ENCODE peak calls at places on chromosomes 5 and 9, in four cellular contexts. C is IMR-90, P is mesendoderm, N is H1. S is an unnamed sample.
A peak's percentile ranks its signal among the peaks of the same experiment; 100 is the strongest.

GRCh38 chr5:35902032-35902681 is 36.3 kb downstream of the CAPSL start:
- DNase-seq in C (peak; percentile 62), P (no peak), N (no peak), S (no peak)

GRCh38 chr9:111527347-111527746 is 2.4 kb downstream of the ZNF483 start:
- DNase-seq in N (no peak), C (no peak), P (no peak), S (no peak)

GRCh38 chr5:132250547-132250946 is 6.9 kb upstream of the PDLIM4 start:
- DNase-seq in C (no peak), N (no peak), P (no peak), S (no peak)

GRCh38 chr9:4666042-4666699 is at the start of gene SPATA6L:
- DNase-seq in P (peak; percentile 51), N (peak; percentile 52), C (peak; percentile 45), S (peak; percentile 29)

GRCh38 chr5:123549256-123549904 is 37.4 kb downstream of the CSNK1G3 start:
- DNase-seq in P (no peak), N (no peak), C (no peak), S (no peak)

GRCh38 chr9:17578911-17579793 is at the start of gene SH3GL2:
- DNase-seq in C (peak; percentile 4), P (peak; percentile 82), N (peak; percentile 92), S (peak; percentile 94)

GRCh38 chr5:111679611-111680010 is 77.4 kb downstream of the NREP start:
- DNase-seq in C (no peak), P (no peak), N (no peak), S (no peak)

GRCh38 chr9:69392826-69393225 is 67.8 kb downstream of the ENTREP1 start:
- DNase-seq in N (no peak), C (no peak), P (no peak), S (no peak)

GRCh38 chr5:73153513-73153912 is 19.5 kb upstream of the TMEM174 start:
- DNase-seq in N (no peak), C (no peak), P (no peak), S (no peak)

GRCh38 chr5:61232490-61232889 is 70.2 kb upstream of the SMIM15 start:
- DNase-seq in P (no peak), C (no peak), N (no peak), S (no peak)

DNA sequence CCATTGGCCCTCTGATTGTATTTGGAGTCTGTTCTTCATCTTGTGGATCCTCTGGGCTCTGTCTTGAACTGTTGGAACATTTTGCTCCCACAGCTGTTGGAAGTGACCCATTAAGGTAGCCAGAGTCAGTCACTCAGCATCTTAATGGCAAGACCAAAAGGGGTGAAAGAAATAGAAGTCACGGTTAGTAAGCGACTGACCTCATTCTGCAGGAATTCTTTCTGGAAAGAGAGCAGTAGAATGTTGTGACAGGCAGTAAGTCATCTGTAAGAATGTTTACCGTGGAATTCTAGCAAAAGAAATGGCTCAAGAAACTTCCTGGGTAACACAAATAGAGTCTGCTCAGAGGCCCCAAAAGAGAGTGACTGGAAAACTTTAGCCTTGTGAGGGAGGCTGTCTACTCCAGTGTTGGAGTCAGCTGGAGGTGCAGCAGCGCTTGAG is 28.6 kb upstream of the TNC start:
- DNase-seq in P (peak; percentile 93), N (no peak), C (peak; percentile 96), S (no peak)
- H3K18ac ChIP-seq in P (peak overlapping the region; percentile 91), N (no peak overlapping the region), C (peak overlapping the region; percentile 95), S (no peak overlapping the region)

DNA sequence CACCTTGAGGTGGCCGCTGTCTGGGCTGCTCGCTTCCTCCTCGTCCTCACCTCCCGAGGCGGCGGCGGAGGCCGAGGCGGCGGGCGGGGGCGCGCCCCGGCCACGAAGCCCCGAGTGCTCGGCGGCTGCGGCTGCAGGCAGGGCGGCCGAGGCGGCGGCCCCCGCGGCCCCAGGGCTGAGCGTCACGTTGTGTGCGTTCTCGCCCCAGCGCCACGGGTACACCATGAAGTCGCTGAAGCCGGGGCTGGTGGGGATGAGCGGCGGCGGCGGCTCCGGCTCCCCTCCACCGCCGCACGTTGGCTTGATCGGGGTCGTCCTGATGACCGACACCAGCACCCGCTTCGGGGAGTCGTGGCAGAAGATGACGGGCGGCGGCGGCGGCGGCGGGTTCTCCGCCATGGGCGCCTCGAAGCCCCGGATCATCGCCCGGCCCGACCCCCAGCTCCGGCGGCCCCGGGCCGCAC is 528 bp downstream of the ZNF367 start:
- DNase-seq in N (no peak), P (no peak), C (no peak), S (no peak)
- H3K4ac ChIP-seq in N (peak overlapping the region; percentile 69), P (peak overlapping the region; percentile 65), C (peak overlapping the region; percentile 23), S (no peak overlapping the region)

GRCh38 chr9:123102380-123103113 is 69.1 kb downstream of the GPR21 start:
- DNase-seq in C (peak; percentile 40), N (no peak), P (peak; percentile 57), S (no peak)
- H4K5ac ChIP-seq in C (no peak overlapping the region), N (no peak overlapping the region), P (no peak overlapping the region), S (no peak overlapping the region)

DNA sequence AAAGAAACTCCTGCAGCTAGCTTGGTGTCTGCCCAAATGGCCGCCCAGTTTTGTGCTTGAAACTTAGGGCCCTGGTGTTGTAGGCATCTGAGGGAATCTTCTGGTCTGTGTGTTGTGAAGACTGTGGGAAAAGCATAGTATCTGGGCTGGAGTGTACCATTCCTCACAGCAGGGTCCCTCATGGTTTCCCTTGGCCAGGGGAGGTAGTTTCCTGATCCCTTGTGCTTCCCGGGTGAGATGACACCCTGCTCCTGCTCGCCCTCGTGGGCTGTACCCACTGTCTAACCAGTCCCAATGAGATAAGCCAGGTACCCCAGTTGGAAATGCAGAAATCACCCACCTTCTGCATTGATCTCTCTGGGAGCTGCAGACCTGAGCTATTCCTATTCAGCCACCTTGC is 182.8 kb downstream of the GDNF start:
- DNase-seq in C (no peak), P (no peak), N (no peak), S (no peak)
- H3K18ac ChIP-seq in C (no peak overlapping the region), P (no peak overlapping the region), N (no peak overlapping the region), S (no peak overlapping the region)

DNA sequence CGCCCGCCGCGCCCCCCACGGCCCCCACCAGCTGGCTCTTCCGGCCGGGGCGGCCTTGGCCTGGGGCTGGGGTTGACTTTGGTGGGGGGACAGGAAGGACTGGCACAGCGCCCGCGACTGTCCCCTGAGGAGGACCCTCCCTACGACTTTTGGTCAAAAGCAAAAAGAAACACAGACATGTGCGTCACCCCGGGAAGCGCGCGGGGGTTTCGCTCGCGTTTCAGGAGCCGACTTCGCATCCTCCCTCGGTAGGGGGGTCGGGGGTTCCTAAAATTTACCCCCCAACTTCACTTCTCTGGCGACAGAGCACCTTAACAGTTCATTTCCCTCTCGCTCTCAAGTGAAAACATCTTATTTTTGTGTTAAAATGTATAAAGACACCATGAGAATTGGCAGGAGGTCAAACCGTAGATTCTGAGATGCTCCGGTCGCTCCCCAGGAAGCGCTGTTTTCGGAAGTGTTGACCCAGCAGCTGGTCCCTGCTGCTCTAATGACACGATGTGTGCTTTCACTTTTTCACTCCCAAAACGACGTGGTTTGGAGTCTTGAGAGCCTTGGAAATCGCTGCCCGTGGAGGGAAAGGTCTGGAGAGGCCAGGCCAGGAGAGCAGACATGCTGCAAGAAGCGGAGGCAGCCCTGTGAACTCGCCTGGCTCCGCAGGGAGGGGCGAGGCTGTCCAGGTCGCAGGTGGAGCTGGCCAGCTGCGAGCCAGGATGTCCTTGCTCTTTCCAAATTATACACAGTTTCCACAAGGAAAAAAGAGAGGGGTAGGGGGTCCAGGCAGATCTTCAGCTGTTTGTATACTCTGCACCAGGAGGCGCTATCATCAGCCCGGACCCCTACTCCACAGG is 248.2 kb upstream of the ANKRD55 start:
- DNase-seq in C (peak; percentile 54), N (peak; percentile 60), P (peak; percentile 66), S (peak; percentile 55)
- H3K4ac ChIP-seq in C (peak overlapping the region; percentile 97), N (no peak overlapping the region), P (peak overlapping the region; percentile 92), S (no peak overlapping the region)

GRCh38 chr9:109765821-109766220 is 14.2 kb upstream of the PALM2AKAP2 start:
- DNase-seq in N (no peak), C (no peak), P (no peak), S (no peak)

GRCh38 chr9:109767404-109767803 is 12.6 kb upstream of the PALM2AKAP2 start:
- DNase-seq in N (peak; percentile 61), C (no peak), P (peak; percentile 55), S (peak; percentile 80)

GRCh38 chr9:109766351-109766750 is 13.6 kb upstream of the PALM2AKAP2 start:
- DNase-seq in P (no peak), N (no peak), C (peak; percentile 98), S (no peak)

GRCh38 chr9:109769250-109769649 is 10.7 kb upstream of the PALM2AKAP2 start:
- DNase-seq in C (no peak), P (no peak), N (no peak), S (no peak)

DNA sequence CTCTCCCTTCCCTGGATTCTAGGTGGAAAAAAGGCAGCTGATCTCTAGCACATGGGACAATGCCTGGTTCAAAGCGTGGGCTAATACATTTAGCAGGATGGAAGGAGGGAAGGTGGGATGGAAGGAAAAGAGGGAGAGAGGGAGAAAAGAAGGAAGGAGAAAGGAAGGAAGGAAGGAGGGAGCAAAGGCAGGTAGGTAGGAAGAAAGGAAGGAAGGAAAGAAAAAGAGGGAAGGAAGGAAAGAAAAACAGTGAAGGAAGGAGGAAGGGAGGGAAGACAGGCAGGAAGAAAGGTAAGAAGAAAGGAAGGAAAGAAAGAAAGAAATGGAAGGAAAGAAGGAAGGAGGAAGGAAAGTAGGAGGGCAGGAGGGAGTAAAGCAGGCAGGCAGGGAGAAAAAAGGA is 12.2 kb upstream of the PALM2AKAP2 start:
- DNase-seq in P (no peak), N (no peak), C (no peak), S (no peak)
- H4K5ac ChIP-seq in P (no peak overlapping the region), N (no peak overlapping the region), C (peak overlapping the region; percentile 75), S (no peak overlapping the region)

DNA sequence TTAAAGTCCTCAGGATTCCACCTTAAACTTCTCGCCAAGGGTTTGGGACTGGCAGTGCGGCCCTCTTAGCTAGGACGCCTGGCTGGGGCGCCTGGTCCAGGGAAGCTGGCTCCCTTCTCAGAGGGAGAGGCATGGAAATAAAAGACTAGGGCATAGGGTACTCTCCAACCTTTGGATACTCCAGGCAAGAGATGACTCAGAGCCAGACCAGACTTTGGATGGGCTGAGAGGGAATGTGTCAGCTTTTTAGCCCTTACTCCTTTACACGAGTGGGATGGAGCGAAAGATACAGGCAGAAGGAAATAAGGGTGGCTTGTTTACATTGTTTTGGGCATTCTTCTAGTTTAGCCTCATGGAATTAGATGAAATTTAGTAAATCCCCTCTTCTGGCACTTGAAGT is 48.2 kb downstream of the IL31RA start:
- DNase-seq in N (no peak), C (peak; percentile 56), P (no peak), S (no peak)
- H3K18ac ChIP-seq in N (no peak overlapping the region), C (no peak overlapping the region), P (no peak overlapping the region), S (no peak overlapping the region)